ENCODE peak calls at places on chromosomes 16 and 17, in five cellular contexts. V is choroid plexus epithelial cell; A is mucosa of gallbladder; Z is stimulated activated CD4-positive, alpha-beta T cell treated with anti-CD3 and anti-CD28 coated beads, Interleukin-15, amount 100 ng/mL, for 1 hour; P is A549. Q is an unnamed sample.

GRCh38 chr17:75910699-75911098 is 6.0 kb upstream of the MRPL38 start:
- DNase-seq in V (no peak), A (no peak), Z (no peak), P (no peak), Q (no peak)

GRCh38 chr17:73933871-73934270 is 269.6 kb upstream of the RPL38 start:
- DNase-seq in V (no peak), A (no peak), Z (no peak), P (no peak), Q (no peak)

GRCh38 chr17:2083613-2084128 is 28.8 kb downstream of the HIC1 start:
- DNase-seq in V (peak; percentile 50), A (no peak), Z (no peak), P (no peak), Q (no peak)

GRCh38 chr16:69384974-69385373 is 833 bp downstream of the TERF2 start:
- DNase-seq in V (no peak), A (no peak), Z (no peak), P (no peak), Q (no peak)

GRCh38 chr16:55912022-55912421 is 36.8 kb upstream of the CES5A start:
- DNase-seq in V (no peak), A (no peak), Z (no peak), P (no peak), Q (no peak)

GRCh38 chr17:82204831-82205719 is 7.6 kb downstream of the CCDC57 start:
- DNase-seq in V (peak; percentile 71), A (no peak), Z (no peak), P (peak; percentile 70), Q (no peak)

GRCh38 chr16:264440-264951 is 11.2 kb downstream of the RGS11 start:
- DNase-seq in V (no peak), A (no peak), Z (no peak), P (no peak), Q (no peak)

GRCh38 chr17:47720754-47721533 is 12.1 kb upstream of the TBX21 start:
- DNase-seq in V (no peak), A (no peak), Z (peak; percentile 90), P (no peak), Q (peak; percentile 9)